ENCODE peak calls at places on chromosome 21, in nine cellular contexts. B, X, M, R, I, V, E, G and J are unnamed samples.

GRCh38 chr21:33578214-33578613 is 10.3 kb downstream of the DONSON start:
- DNase-seq in M (no peak), B (no peak), I (no peak), G (no peak), V (no peak), X (no peak), E (no peak), R (no peak), J (no peak)

GRCh38 chr21:33078907-33079582 is 9.1 kb downstream of the OLIG1 start:
- DNase-seq in R (no peak), I (no peak), G (no peak), E (no peak), X (peak), M (no peak), V (no peak), B (peak), J (peak)

GRCh38 chr21:28821276-28822063 is 171.2 kb downstream of the LTN1 start:
- DNase-seq in I (no peak), X (no peak), M (no peak), V (no peak), R (no peak), E (no peak), G (no peak), B (peak), J (no peak)

GRCh38 chr21:42495027-42495426 is 997 bp downstream of the RSPH1 start:
- DNase-seq in M (no peak), I (no peak), E (peak), B (no peak), X (no peak), V (no peak), G (no peak), R (no peak), J (no peak)

GRCh38 chr21:27033467-27033866 is 66.6 kb upstream of the ADAMTS5 start:
- DNase-seq in R (no peak), V (no peak), B (no peak), M (no peak), E (no peak), G (no peak), I (no peak), X (no peak), J (no peak)

GRCh38 chr21:32779983-32780382 is 8.4 kb upstream of the PAXBP1 start:
- DNase-seq in V (no peak), X (peak), R (no peak), E (no peak), B (no peak), I (no peak), M (no peak), G (no peak), J (no peak)

GRCh38 chr21:35849131-35849530 is 211.2 kb downstream of the SETD4 start:
- DNase-seq in G (no peak), M (no peak), R (no peak), E (no peak), X (no peak), I (no peak), B (no peak), V (peak), J (no peak)

GRCh38 chr21:43727571-43728466 is 8.9 kb downstream of the PDXK start:
- DNase-seq in V (no peak), X (peak), E (no peak), B (peak), G (no peak), M (no peak), R (no peak), I (no peak), J (no peak)

GRCh38 chr21:42125571-42126544 is 54.7 kb downstream of the UMODL1 start:
- DNase-seq in M (no peak), R (no peak), E (no peak), B (peak), G (no peak), X (peak), V (no peak), I (no peak), J (no peak)

GRCh38 chr21:28633803-28634572 is 358.7 kb downstream of the LTN1 start:
- DNase-seq in B (peak), E (no peak), M (peak), I (no peak), G (no peak), X (no peak), V (no peak), R (no peak), J (no peak)

GRCh38 chr21:21000576-21001175 is 2.5 kb downstream of the NCAM2 start:
- DNase-seq in X (no peak), E (no peak), B (no peak), M (no peak), V (no peak), G (no peak), R (no peak), I (no peak), J (no peak)

GRCh38 chr21:15406791-15407190 is 323.0 kb upstream of the USP25 start:
- DNase-seq in V (no peak), X (no peak), I (no peak), M (no peak), E (no peak), R (no peak), B (no peak), G (no peak), J (no peak)

GRCh38 chr21:15063821-15064575 is 802 bp downstream of the NRIP1 start:
- DNase-seq in M (no peak), I (peak), V (peak), X (no peak), R (peak), E (peak), B (peak), G (no peak), J (no peak)

GRCh38 chr21:28856588-28857250 is 136.0 kb downstream of the LTN1 start:
- DNase-seq in X (no peak), R (no peak), M (no peak), V (no peak), I (no peak), B (no peak), G (no peak), E (no peak), J (no peak)

GRCh38 chr21:21439761-21440160 is 441.6 kb downstream of the NCAM2 start:
- DNase-seq in M (no peak), E (no peak), X (no peak), B (peak), I (no peak), V (no peak), R (no peak), G (no peak), J (no peak)

GRCh38 chr21:16117331-16117730 is 387.5 kb downstream of the USP25 start:
- DNase-seq in B (no peak), E (no peak), V (no peak), I (no peak), X (no peak), G (no peak), M (no peak), R (no peak), J (no peak)

GRCh38 chr21:33644383-33645074 is 2.2 kb downstream of the ITSN1 start:
- DNase-seq in B (peak), I (no peak), M (no peak), R (no peak), V (no peak), E (no peak), G (no peak), X (peak), J (no peak)

GRCh38 chr21:44461438-44462089 is 6.3 kb downstream of the LRRC3 start:
- DNase-seq in M (no peak), I (no peak), X (no peak), B (no peak), R (no peak), G (no peak), V (no peak), E (no peak), J (no peak)

GRCh38 chr21:41877901-41878830 is 978 bp downstream of the PRDM15 start:
- DNase-seq in X (peak), B (peak), I (no peak), R (no peak), G (peak), M (no peak), V (peak), E (no peak), J (no peak)

GRCh38 chr21:44199448-44199847 is 41.3 kb downstream of the ICOSLG start:
- DNase-seq in M (no peak), B (peak), X (no peak), E (no peak), R (no peak), G (no peak), V (no peak), I (no peak), J (no peak)

GRCh38 chr21:44454747-44455523 is at the start of gene LRRC3:
- DNase-seq in M (peak), X (peak), R (peak), I (peak), E (peak), B (peak), V (peak), G (peak), J (no peak)

GRCh38 chr21:33478858-33479678 is 706 bp downstream of the TMEM50B start:
- DNase-seq in X (peak), E (no peak), V (peak), M (no peak), B (peak), I (peak), G (peak), R (no peak), J (no peak)

GRCh38 chr21:41868062-41868710 is 11.0 kb downstream of the PRDM15 start:
- DNase-seq in V (no peak), I (no peak), X (no peak), M (no peak), E (no peak), G (no peak), B (no peak), R (no peak), J (no peak)

GRCh38 chr21:35852820-35853219 is 207.5 kb downstream of the SETD4 start:
- DNase-seq in I (no peak), V (no peak), R (no peak), X (no peak), E (no peak), M (no peak), G (no peak), B (no peak), J (no peak)

GRCh38 chr21:29025328-29025713 is 853 bp downstream of the USP16 start:
- DNase-seq in E (no peak), R (no peak), G (no peak), I (no peak), X (peak), V (no peak), B (peak), M (no peak), J (no peak)

GRCh38 chr21:42227909-42228708 is 9.2 kb downstream of the ABCG1 start:
- DNase-seq in V (peak), B (peak), M (peak), X (peak), R (peak), G (peak), E (peak), I (no peak), J (no peak)

GRCh38 chr21:33443174-33443573 is 36.6 kb downstream of the TMEM50B start:
- DNase-seq in V (no peak), B (no peak), I (no peak), G (no peak), M (no peak), X (no peak), E (no peak), R (no peak), J (no peak)

GRCh38 chr21:32819702-32820101 is 48.1 kb upstream of the PAXBP1 start:
- DNase-seq in G (no peak), B (peak), I (no peak), X (no peak), R (peak), M (no peak), E (no peak), V (no peak), J (no peak)

GRCh38 chr21:26790289-26790688 is 54.9 kb downstream of the ADAMTS1 start:
- DNase-seq in E (no peak), B (peak), M (no peak), G (no peak), V (peak), X (no peak), I (no peak), R (no peak), J (no peak)

GRCh38 chr21:16992448-16992847 is 520.4 kb upstream of the CXADR start:
- DNase-seq in V (no peak), M (no peak), B (no peak), R (no peak), X (peak), E (no peak), I (no peak), G (no peak), J (no peak)

GRCh38 chr21:17524635-17525034 is 11.8 kb downstream of the CXADR start:
- DNase-seq in B (no peak), E (no peak), R (no peak), G (no peak), X (no peak), M (no peak), V (no peak), I (no peak), J (no peak)

DNA sequence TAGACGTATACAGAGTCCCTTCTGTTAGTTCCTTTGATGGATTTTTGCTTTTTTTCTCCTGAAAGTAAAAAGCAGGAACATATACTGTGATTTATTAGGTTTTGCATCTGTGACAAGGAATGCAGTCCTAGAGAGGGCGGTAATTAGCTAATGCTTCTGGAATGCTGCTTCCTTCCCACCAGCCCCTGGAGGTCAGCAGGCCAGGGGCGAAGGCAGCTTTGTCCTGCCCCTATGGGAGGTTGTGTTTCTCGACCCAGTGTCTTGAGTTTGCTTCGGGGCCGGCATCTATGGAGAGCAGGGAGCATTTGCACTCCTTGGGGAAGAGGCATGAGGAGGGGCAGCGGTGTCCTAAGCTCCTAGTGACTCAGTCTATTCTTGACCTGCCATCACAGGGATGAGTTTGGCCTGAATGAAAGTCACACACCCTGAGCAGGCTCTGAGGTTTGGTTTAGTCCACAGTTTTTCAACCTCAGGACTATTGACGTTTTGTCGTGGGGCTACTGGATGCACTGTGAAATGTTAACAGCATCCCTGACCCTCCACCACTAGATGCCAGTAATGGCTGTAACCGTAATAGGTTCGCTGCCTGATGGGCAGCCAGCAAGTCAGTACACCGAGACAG is 85.0 kb upstream of the KCNJ15 start:
- DNase-seq in I (peak), R (no peak), V (no peak), E (no peak), B (peak), X (peak), M (no peak), G (no peak), J (no peak)
- TF ChIP-seq CTCF in I (no peak), R (no peak), V (no peak), E (no peak), B (peak), X (no peak), M (peak), G (no peak), J (peak)

DNA sequence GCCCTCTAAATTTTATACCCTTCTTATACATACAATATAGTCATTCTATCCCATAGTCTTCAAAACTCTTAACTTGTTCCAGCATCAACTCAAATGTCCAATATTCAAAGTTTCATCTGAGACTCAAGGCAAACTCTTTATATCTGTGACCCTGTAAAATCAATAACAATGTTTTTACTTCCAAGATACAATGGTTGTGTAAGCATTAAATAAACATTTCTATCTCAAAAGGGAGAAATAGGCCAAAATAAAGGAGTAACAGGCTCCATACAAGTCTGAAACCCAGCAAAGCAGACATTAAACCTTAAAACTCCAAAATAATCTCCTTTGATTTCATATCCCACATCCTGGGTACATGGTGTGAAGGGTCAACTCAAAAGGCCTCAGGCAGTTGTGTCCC is 1299.1 kb downstream of the MRPL39 start:
- DNase-seq in E (no peak), R (no peak), V (no peak), B (no peak), I (no peak), G (no peak), X (no peak), M (no peak), J (no peak)
- TF ChIP-seq CTCF in E (no peak), R (no peak), V (no peak), B (no peak), I (no peak), G (no peak), X (no peak), M (no peak), J (no peak)

DNA sequence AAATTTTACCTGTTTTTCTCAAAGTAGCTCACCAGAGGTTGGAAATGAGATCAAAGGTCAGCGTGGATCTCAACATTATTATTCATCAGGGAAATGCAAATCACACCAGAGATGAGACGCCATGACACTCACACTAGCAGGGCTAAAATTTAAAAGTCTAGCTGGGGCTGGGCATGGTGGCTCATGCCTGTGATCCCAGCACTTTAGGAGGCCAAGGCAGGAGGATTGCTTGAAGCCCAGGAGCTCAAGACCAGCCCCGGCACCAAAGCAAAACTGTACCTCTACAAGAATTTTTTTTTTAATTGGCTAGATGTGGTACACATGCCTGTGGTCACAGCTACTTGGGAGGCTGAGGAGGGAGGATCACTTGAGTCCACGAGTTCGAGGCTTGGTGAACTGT is 41.4 kb upstream of the PCBP3 start:
- DNase-seq in B (no peak), G (no peak), I (no peak), X (no peak), R (no peak), E (peak), V (no peak), M (no peak), J (no peak)
- TF ChIP-seq CTCF in B (no peak), G (no peak), I (no peak), X (no peak), R (no peak), E (no peak), V (no peak), M (no peak), J (no peak)

GRCh38 chr21:37220981-37221664 is 46.0 kb downstream of the VPS26C start:
- DNase-seq in V (peak), X (peak), M (peak), B (peak), R (peak), G (peak), I (peak), E (peak), J (peak)
- TF ChIP-seq CTCF in V (no peak), X (peak), M (peak), B (peak), R (no peak), G (no peak), I (no peak), E (no peak), J (peak)

GRCh38 chr21:19607983-19608668 is 1204.5 kb upstream of the TMPRSS15 start:
- DNase-seq in R (no peak), G (no peak), I (no peak), B (no peak), M (no peak), X (no peak), V (no peak), E (no peak), J (no peak)

DNA sequence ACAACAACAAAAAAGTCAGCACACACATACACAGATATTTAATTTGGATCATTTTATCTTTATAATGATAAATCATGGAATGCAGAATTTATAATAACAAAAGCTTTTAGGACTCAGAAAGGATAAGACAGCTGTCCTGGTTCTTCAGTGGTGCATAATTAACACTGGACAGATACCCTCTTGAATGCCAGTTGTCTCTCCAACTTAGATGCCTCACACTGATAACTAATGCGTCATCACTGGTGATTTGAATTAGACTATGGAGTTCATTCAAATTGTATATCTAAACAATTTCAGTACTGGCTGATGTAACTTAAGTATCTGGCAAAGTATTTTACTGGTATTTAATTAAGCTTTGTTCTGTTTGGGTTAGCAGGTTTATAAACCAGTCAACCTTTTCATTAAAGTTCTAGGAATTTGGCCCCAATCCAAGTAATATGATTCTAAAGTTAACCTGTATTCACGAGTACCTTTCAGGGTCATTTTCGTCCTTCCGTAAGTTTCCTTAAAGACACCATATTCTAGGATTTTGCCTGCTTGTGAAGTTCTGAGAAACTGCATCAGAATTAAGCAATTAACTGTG is 1199.5 kb upstream of the TMPRSS15 start:
- DNase-seq in X (no peak), V (no peak), I (no peak), G (no peak), B (no peak), E (no peak), M (no peak), R (no peak), J (no peak)
- TF ChIP-seq CTCF in X (no peak), V (no peak), I (no peak), G (no peak), B (no peak), E (no peak), M (no peak), R (no peak), J (no peak)

DNA sequence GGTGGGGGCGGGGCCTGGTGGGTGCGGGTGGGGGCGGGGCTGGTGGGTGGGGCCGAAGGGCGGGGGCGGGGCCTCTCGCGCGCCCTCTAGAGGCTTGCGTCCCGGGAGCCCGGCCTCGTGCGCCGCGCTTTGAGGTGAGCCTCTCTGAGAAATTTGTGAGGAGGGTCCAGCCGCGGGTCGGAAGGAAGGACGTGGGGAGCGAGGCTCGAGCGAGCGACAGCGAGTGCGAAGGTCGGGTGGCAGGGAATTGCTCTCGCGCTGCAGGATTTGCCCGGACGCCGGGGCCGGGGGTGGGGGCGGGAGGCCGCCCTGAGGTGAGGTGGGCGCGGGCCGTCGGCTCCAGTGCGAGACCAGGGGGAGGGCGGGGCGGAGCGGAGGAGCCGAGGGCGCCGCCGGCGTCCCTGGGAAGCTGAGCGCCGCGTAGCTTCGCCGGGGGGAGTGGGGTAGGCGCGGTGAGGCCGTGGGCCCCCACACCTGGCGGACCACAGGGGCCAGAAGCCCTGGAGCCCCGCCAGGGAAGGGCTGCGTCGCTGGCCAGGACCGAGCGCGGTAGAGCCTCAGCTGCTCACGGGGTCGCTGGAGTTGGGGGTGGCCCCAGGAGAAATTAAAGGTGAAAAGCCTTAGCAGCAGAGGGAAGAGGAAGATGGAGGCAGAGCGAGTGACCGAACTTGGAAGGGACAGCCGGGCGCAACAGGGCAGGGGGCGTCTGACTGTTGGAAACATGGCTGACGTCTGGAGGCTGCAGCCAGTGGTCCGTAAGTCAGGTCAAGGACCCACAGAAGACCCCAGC is 754 bp upstream of the LSS start:
- DNase-seq in R (no peak), I (peak), G (no peak), M (no peak), V (no peak), X (no peak), E (no peak), B (peak), J (no peak)
- TF ChIP-seq CTCF in R (peak), I (peak), G (peak), M (peak), V (no peak), X (peak), E (peak), B (peak), J (peak)